ENCODE peak calls at places on chromosomes 5 and 9, in five cellular contexts. One of them, this sample, is unnamed.

GRCh38 chr5:140311011-140311467 is 8.1 kb upstream of the PFDN1 start:
- DNase-seq in NCI-H1694: no peak
- DNase-seq in iris pigment epithelial cell: peak
- DNase-seq in activated CD4-positive, alpha-beta T cell treated with anti-CD3 and anti-CD28 coated beads, Interleukin-2, amount 10 ng/mL, durations not matched to agents 7 days and 5 days: no peak
- DNase-seq in SW480: peak
- DNase-seq in this sample: peak

GRCh38 chr9:97570899-97571298 is 62.3 kb downstream of the TSTD2 start:
- DNase-seq in NCI-H1694: no peak
- DNase-seq in iris pigment epithelial cell: no peak
- DNase-seq in activated CD4-positive, alpha-beta T cell treated with anti-CD3 and anti-CD28 coated beads, Interleukin-2, amount 10 ng/mL, durations not matched to agents 7 days and 5 days: no peak
- DNase-seq in SW480: no peak
- DNase-seq in this sample: no peak

GRCh38 chr5:173204185-173204979 is 30.6 kb downstream of the NKX2-5 start:
- DNase-seq in NCI-H1694: no peak
- DNase-seq in iris pigment epithelial cell: peak
- DNase-seq in activated CD4-positive, alpha-beta T cell treated with anti-CD3 and anti-CD28 coated beads, Interleukin-2, amount 10 ng/mL, durations not matched to agents 7 days and 5 days: peak
- DNase-seq in SW480: no peak
- DNase-seq in this sample: no peak

GRCh38 chr9:79975471-79976316 is 403.9 kb downstream of the TLE4 start:
- DNase-seq in NCI-H1694: no peak
- DNase-seq in iris pigment epithelial cell: no peak
- DNase-seq in activated CD4-positive, alpha-beta T cell treated with anti-CD3 and anti-CD28 coated beads, Interleukin-2, amount 10 ng/mL, durations not matched to agents 7 days and 5 days: no peak
- DNase-seq in SW480: no peak
- DNase-seq in this sample: no peak

GRCh38 chr9:19030899-19031298 is 2.1 kb downstream of the SAXO1 start:
- DNase-seq in NCI-H1694: no peak
- DNase-seq in iris pigment epithelial cell: no peak
- DNase-seq in activated CD4-positive, alpha-beta T cell treated with anti-CD3 and anti-CD28 coated beads, Interleukin-2, amount 10 ng/mL, durations not matched to agents 7 days and 5 days: no peak
- DNase-seq in SW480: no peak
- DNase-seq in this sample: peak

GRCh38 chr9:34457266-34458012 is 931 bp downstream of the FAM219A start:
- DNase-seq in NCI-H1694: peak
- DNase-seq in iris pigment epithelial cell: peak
- DNase-seq in activated CD4-positive, alpha-beta T cell treated with anti-CD3 and anti-CD28 coated beads, Interleukin-2, amount 10 ng/mL, durations not matched to agents 7 days and 5 days: peak
- DNase-seq in SW480: peak
- DNase-seq in this sample: peak

GRCh38 chr9:99231708-99232107 is 9.6 kb downstream of the SEC61B start:
- DNase-seq in NCI-H1694: no peak
- DNase-seq in iris pigment epithelial cell: no peak
- DNase-seq in activated CD4-positive, alpha-beta T cell treated with anti-CD3 and anti-CD28 coated beads, Interleukin-2, amount 10 ng/mL, durations not matched to agents 7 days and 5 days: peak
- DNase-seq in SW480: no peak
- DNase-seq in this sample: peak

GRCh38 chr9:129273941-129274709 is 96.1 kb upstream of the IER5L start:
- DNase-seq in NCI-H1694: no peak
- DNase-seq in iris pigment epithelial cell: no peak
- DNase-seq in activated CD4-positive, alpha-beta T cell treated with anti-CD3 and anti-CD28 coated beads, Interleukin-2, amount 10 ng/mL, durations not matched to agents 7 days and 5 days: no peak
- DNase-seq in SW480: no peak
- DNase-seq in this sample: no peak

GRCh38 chr9:2919347-2919746 is 75.5 kb upstream of the PUM3 start:
- DNase-seq in NCI-H1694: no peak
- DNase-seq in iris pigment epithelial cell: peak
- DNase-seq in activated CD4-positive, alpha-beta T cell treated with anti-CD3 and anti-CD28 coated beads, Interleukin-2, amount 10 ng/mL, durations not matched to agents 7 days and 5 days: no peak
- DNase-seq in SW480: no peak
- DNase-seq in this sample: peak

GRCh38 chr9:131661954-131662621 is 77.8 kb downstream of the RAPGEF1 start:
- DNase-seq in NCI-H1694: no peak
- DNase-seq in iris pigment epithelial cell: no peak
- DNase-seq in activated CD4-positive, alpha-beta T cell treated with anti-CD3 and anti-CD28 coated beads, Interleukin-2, amount 10 ng/mL, durations not matched to agents 7 days and 5 days: peak
- DNase-seq in SW480: no peak
- DNase-seq in this sample: peak

GRCh38 chr5:51652980-51653379 is 269.7 kb downstream of the ISL1 start:
- DNase-seq in NCI-H1694: no peak
- DNase-seq in iris pigment epithelial cell: no peak
- DNase-seq in activated CD4-positive, alpha-beta T cell treated with anti-CD3 and anti-CD28 coated beads, Interleukin-2, amount 10 ng/mL, durations not matched to agents 7 days and 5 days: no peak
- DNase-seq in SW480: no peak
- DNase-seq in this sample: no peak

GRCh38 chr9:84894859-84895258 is 225.3 kb downstream of the NTRK2 start:
- DNase-seq in NCI-H1694: no peak
- DNase-seq in iris pigment epithelial cell: no peak
- DNase-seq in activated CD4-positive, alpha-beta T cell treated with anti-CD3 and anti-CD28 coated beads, Interleukin-2, amount 10 ng/mL, durations not matched to agents 7 days and 5 days: no peak
- DNase-seq in SW480: no peak
- DNase-seq in this sample: no peak

GRCh38 chr5:115132465-115132864 is 37.2 kb downstream of the TRIM36 start:
- DNase-seq in NCI-H1694: no peak
- DNase-seq in iris pigment epithelial cell: no peak
- DNase-seq in activated CD4-positive, alpha-beta T cell treated with anti-CD3 and anti-CD28 coated beads, Interleukin-2, amount 10 ng/mL, durations not matched to agents 7 days and 5 days: no peak
- DNase-seq in SW480: no peak
- DNase-seq in this sample: no peak

GRCh38 chr9:5352637-5353248 is 13.1 kb upstream of the RLN1 start:
- DNase-seq in NCI-H1694: no peak
- DNase-seq in iris pigment epithelial cell: no peak
- DNase-seq in activated CD4-positive, alpha-beta T cell treated with anti-CD3 and anti-CD28 coated beads, Interleukin-2, amount 10 ng/mL, durations not matched to agents 7 days and 5 days: peak
- DNase-seq in SW480: no peak
- DNase-seq in this sample: no peak

GRCh38 chr5:11903614-11904269 is 504 bp downstream of the CTNND2 start:
- DNase-seq in NCI-H1694: no peak
- DNase-seq in iris pigment epithelial cell: peak
- DNase-seq in activated CD4-positive, alpha-beta T cell treated with anti-CD3 and anti-CD28 coated beads, Interleukin-2, amount 10 ng/mL, durations not matched to agents 7 days and 5 days: no peak
- DNase-seq in SW480: no peak
- DNase-seq in this sample: peak

GRCh38 chr9:33132249-33132772 is 34.8 kb downstream of the B4GALT1 start:
- DNase-seq in NCI-H1694: no peak
- DNase-seq in iris pigment epithelial cell: peak
- DNase-seq in activated CD4-positive, alpha-beta T cell treated with anti-CD3 and anti-CD28 coated beads, Interleukin-2, amount 10 ng/mL, durations not matched to agents 7 days and 5 days: no peak
- DNase-seq in SW480: no peak
- DNase-seq in this sample: peak

GRCh38 chr9:135443811-135444470 is 35.6 kb upstream of the PPP1R26 start:
- DNase-seq in NCI-H1694: no peak
- DNase-seq in iris pigment epithelial cell: no peak
- DNase-seq in activated CD4-positive, alpha-beta T cell treated with anti-CD3 and anti-CD28 coated beads, Interleukin-2, amount 10 ng/mL, durations not matched to agents 7 days and 5 days: no peak
- DNase-seq in SW480: no peak
- DNase-seq in this sample: no peak

GRCh38 chr5:77952811-77953210 is 176.7 kb upstream of the TBCA start:
- DNase-seq in NCI-H1694: no peak
- DNase-seq in iris pigment epithelial cell: peak
- DNase-seq in activated CD4-positive, alpha-beta T cell treated with anti-CD3 and anti-CD28 coated beads, Interleukin-2, amount 10 ng/mL, durations not matched to agents 7 days and 5 days: no peak
- DNase-seq in SW480: no peak
- DNase-seq in this sample: no peak

GRCh38 chr9:89746385-89747116 is 141.7 kb downstream of the GADD45G start:
- DNase-seq in NCI-H1694: no peak
- DNase-seq in iris pigment epithelial cell: no peak
- DNase-seq in activated CD4-positive, alpha-beta T cell treated with anti-CD3 and anti-CD28 coated beads, Interleukin-2, amount 10 ng/mL, durations not matched to agents 7 days and 5 days: no peak
- DNase-seq in SW480: no peak
- DNase-seq in this sample: no peak

GRCh38 chr5:10474521-10475075 is 32.9 kb downstream of the ROPN1L start:
- DNase-seq in NCI-H1694: no peak
- DNase-seq in iris pigment epithelial cell: no peak
- DNase-seq in activated CD4-positive, alpha-beta T cell treated with anti-CD3 and anti-CD28 coated beads, Interleukin-2, amount 10 ng/mL, durations not matched to agents 7 days and 5 days: no peak
- DNase-seq in SW480: no peak
- DNase-seq in this sample: peak

GRCh38 chr5:79488058-79488457 is 25.9 kb downstream of the HOMER1 start:
- DNase-seq in NCI-H1694: no peak
- DNase-seq in iris pigment epithelial cell: no peak
- DNase-seq in activated CD4-positive, alpha-beta T cell treated with anti-CD3 and anti-CD28 coated beads, Interleukin-2, amount 10 ng/mL, durations not matched to agents 7 days and 5 days: no peak
- DNase-seq in SW480: no peak
- DNase-seq in this sample: no peak

GRCh38 chr9:96022445-96023031 is 147.0 kb downstream of the ERCC6L2 start:
- DNase-seq in NCI-H1694: no peak
- DNase-seq in iris pigment epithelial cell: no peak
- DNase-seq in activated CD4-positive, alpha-beta T cell treated with anti-CD3 and anti-CD28 coated beads, Interleukin-2, amount 10 ng/mL, durations not matched to agents 7 days and 5 days: no peak
- DNase-seq in SW480: no peak
- DNase-seq in this sample: no peak

GRCh38 chr9:20649381-20649780 is 27.1 kb upstream of the MLLT3 start:
- DNase-seq in NCI-H1694: no peak
- DNase-seq in iris pigment epithelial cell: no peak
- DNase-seq in activated CD4-positive, alpha-beta T cell treated with anti-CD3 and anti-CD28 coated beads, Interleukin-2, amount 10 ng/mL, durations not matched to agents 7 days and 5 days: no peak
- DNase-seq in SW480: no peak
- DNase-seq in this sample: no peak

GRCh38 chr5:138985256-138985655 is 110.1 kb upstream of the LRRTM2 start:
- DNase-seq in NCI-H1694: no peak
- DNase-seq in iris pigment epithelial cell: peak
- DNase-seq in activated CD4-positive, alpha-beta T cell treated with anti-CD3 and anti-CD28 coated beads, Interleukin-2, amount 10 ng/mL, durations not matched to agents 7 days and 5 days: no peak
- DNase-seq in SW480: no peak
- DNase-seq in this sample: no peak

GRCh38 chr5:131795879-131796792 is 681 bp downstream of the FNIP1 start:
- DNase-seq in NCI-H1694: no peak
- DNase-seq in iris pigment epithelial cell: peak
- DNase-seq in activated CD4-positive, alpha-beta T cell treated with anti-CD3 and anti-CD28 coated beads, Interleukin-2, amount 10 ng/mL, durations not matched to agents 7 days and 5 days: peak
- DNase-seq in SW480: peak
- DNase-seq in this sample: peak

GRCh38 chr9:77092536-77092935 is 73.1 kb downstream of the FOXB2 start:
- DNase-seq in NCI-H1694: no peak
- DNase-seq in iris pigment epithelial cell: peak
- DNase-seq in activated CD4-positive, alpha-beta T cell treated with anti-CD3 and anti-CD28 coated beads, Interleukin-2, amount 10 ng/mL, durations not matched to agents 7 days and 5 days: no peak
- DNase-seq in SW480: no peak
- DNase-seq in this sample: peak

GRCh38 chr5:73370076-73370475 is 78.5 kb downstream of the FOXD1 start:
- DNase-seq in NCI-H1694: no peak
- DNase-seq in iris pigment epithelial cell: no peak
- DNase-seq in activated CD4-positive, alpha-beta T cell treated with anti-CD3 and anti-CD28 coated beads, Interleukin-2, amount 10 ng/mL, durations not matched to agents 7 days and 5 days: no peak
- DNase-seq in SW480: no peak
- DNase-seq in this sample: no peak

GRCh38 chr9:14316574-14317304 is 2.8 kb upstream of the NFIB start:
- DNase-seq in NCI-H1694: no peak
- DNase-seq in iris pigment epithelial cell: no peak
- DNase-seq in activated CD4-positive, alpha-beta T cell treated with anti-CD3 and anti-CD28 coated beads, Interleukin-2, amount 10 ng/mL, durations not matched to agents 7 days and 5 days: no peak
- DNase-seq in SW480: no peak
- DNase-seq in this sample: no peak

GRCh38 chr9:130185494-130186005 is 13.3 kb downstream of the NCS1 start:
- DNase-seq in NCI-H1694: peak
- DNase-seq in iris pigment epithelial cell: no peak
- DNase-seq in activated CD4-positive, alpha-beta T cell treated with anti-CD3 and anti-CD28 coated beads, Interleukin-2, amount 10 ng/mL, durations not matched to agents 7 days and 5 days: no peak
- DNase-seq in SW480: no peak
- DNase-seq in this sample: no peak

GRCh38 chr9:121133104-121133816 is 58.5 kb downstream of the CNTRL start:
- DNase-seq in NCI-H1694: no peak
- DNase-seq in iris pigment epithelial cell: no peak
- DNase-seq in activated CD4-positive, alpha-beta T cell treated with anti-CD3 and anti-CD28 coated beads, Interleukin-2, amount 10 ng/mL, durations not matched to agents 7 days and 5 days: peak
- DNase-seq in SW480: peak
- DNase-seq in this sample: no peak

This sample was measured in AG20443.